ENCODE peak calls at places on chromosomes 5 and 9, in nine cellular contexts. M is HCT116, Q is transverse colon, L is tibial nerve, J is IMR-90, W is ovary, B is heart left ventricle, Z is body of pancreas, I is uterus. C is an unnamed sample. For H3K36me3, the result is how much of the 10 kb centered on the place peaks cover.

GRCh38 chr5:14954620-14955343 is 83.2 kb upstream of the ANKH start:
- DNase-seq in M (no peak), Q (no peak), L (no peak), J (no peak), W (no peak), B (peak), Z (no peak), I (no peak), C (no peak)

GRCh38 chr9:94167055-94167346 is 82.7 kb downstream of the PTPDC1 start:
- DNase-seq in M (no peak), Q (no peak), L (no peak), J (no peak), W (no peak), B (no peak), Z (no peak), I (no peak), C (no peak)

GRCh38 chr9:121508415-121508814 is 8.8 kb upstream of the GGTA1 start:
- DNase-seq in M (no peak), Q (no peak), L (no peak), J (no peak), W (no peak), B (no peak), Z (no peak), I (no peak), C (no peak)

GRCh38 chr5:80867233-80867632 is 92.9 kb upstream of the RASGRF2 start:
- DNase-seq in M (no peak), Q (no peak), L (no peak), J (peak), W (no peak), B (no peak), Z (no peak), I (no peak), C (no peak)

GRCh38 chr9:71446499-71447411 is 321.6 kb downstream of the CEMIP2 start:
- DNase-seq in M (no peak), Q (peak), L (no peak), J (peak), W (no peak), B (no peak), Z (peak), I (no peak), C (no peak)

GRCh38 chr5:53490747-53491146 is 10.3 kb downstream of the FST start:
- DNase-seq in M (no peak), Q (no peak), L (no peak), J (peak), W (no peak), B (no peak), Z (no peak), I (no peak), C (no peak)

GRCh38 chr9:89122944-89123343 is 55.7 kb downstream of the SHC3 start:
- DNase-seq in M (no peak), Q (no peak), L (no peak), J (peak), W (no peak), B (no peak), Z (no peak), I (no peak), C (no peak)

GRCh38 chr9:115231116-115231515 is 113.2 kb upstream of the TNC start:
- DNase-seq in M (no peak), Q (no peak), L (no peak), J (no peak), W (no peak), B (no peak), Z (no peak), I (no peak), C (no peak)

GRCh38 chr5:106522296-106522695 is 1148.4 kb downstream of the EFNA5 start:
- DNase-seq in M (no peak), Q (no peak), L (no peak), J (no peak), W (no peak), B (no peak), Z (no peak), I (no peak), C (no peak)

GRCh38 chr9:131477367-131477766 is 25.4 kb upstream of the POMT1 start:
- DNase-seq in M (no peak), Q (no peak), L (no peak), J (no peak), W (no peak), B (no peak), Z (no peak), I (no peak), C (no peak)

GRCh38 chr9:70539526-70539925 is 125.1 kb upstream of the KLF9 start:
- DNase-seq in M (no peak), Q (no peak), L (no peak), J (peak), W (no peak), B (no peak), Z (no peak), I (no peak), C (no peak)

GRCh38 chr5:36948041-36948440 is 71.5 kb downstream of the NIPBL start:
- DNase-seq in M (no peak), Q (no peak), L (no peak), J (peak), W (no peak), B (no peak), Z (no peak), I (no peak), C (no peak)

GRCh38 chr9:15220658-15221310 is 86.2 kb downstream of the TTC39B start:
- DNase-seq in M (no peak), Q (no peak), L (no peak), J (peak), W (no peak), B (no peak), Z (no peak), I (no peak), C (no peak)

GRCh38 chr5:159456722-159457462 is 126.6 kb upstream of the IL12B start:
- DNase-seq in M (peak), Q (no peak), L (no peak), J (peak), W (no peak), B (no peak), Z (no peak), I (no peak), C (peak)

GRCh38 chr5:135184646-135185045 is 150.6 kb upstream of the PITX1 start:
- DNase-seq in M (no peak), Q (no peak), L (no peak), J (no peak), W (no peak), B (no peak), Z (no peak), I (no peak), C (no peak)

GRCh38 chr9:95224371-95225015 is 93.0 kb downstream of the FANCC start:
- DNase-seq in M (no peak), Q (no peak), L (no peak), J (peak), W (no peak), B (no peak), Z (no peak), I (no peak), C (no peak)

GRCh38 chr5:60352992-60353391 is 347.0 kb downstream of the DEPDC1B start:
- DNase-seq in M (no peak), Q (peak), L (no peak), J (no peak), W (no peak), B (no peak), Z (peak), I (no peak), C (no peak)

GRCh38 chr9:69674112-69674511 is 1.9 kb upstream of the APBA1 start:
- DNase-seq in M (peak), Q (no peak), L (no peak), J (no peak), W (no peak), B (no peak), Z (no peak), I (no peak), C (no peak)

GRCh38 chr9:69476797-69477196 is 151.8 kb downstream of the ENTREP1 start:
- DNase-seq in M (no peak), Q (no peak), L (no peak), J (no peak), W (no peak), B (no peak), Z (no peak), I (no peak), C (peak)

GRCh38 chr5:89241186-89241585 is 358.2 kb upstream of the MEF2C start:
- DNase-seq in M (no peak), Q (no peak), L (no peak), J (peak), W (no peak), B (no peak), Z (no peak), I (no peak), C (no peak)

GRCh38 chr5:137333461-137333860 is 165.7 kb downstream of the SPOCK1 start:
- DNase-seq in M (no peak), Q (no peak), L (no peak), J (no peak), W (no peak), B (no peak), Z (no peak), I (no peak), C (no peak)

DNA sequence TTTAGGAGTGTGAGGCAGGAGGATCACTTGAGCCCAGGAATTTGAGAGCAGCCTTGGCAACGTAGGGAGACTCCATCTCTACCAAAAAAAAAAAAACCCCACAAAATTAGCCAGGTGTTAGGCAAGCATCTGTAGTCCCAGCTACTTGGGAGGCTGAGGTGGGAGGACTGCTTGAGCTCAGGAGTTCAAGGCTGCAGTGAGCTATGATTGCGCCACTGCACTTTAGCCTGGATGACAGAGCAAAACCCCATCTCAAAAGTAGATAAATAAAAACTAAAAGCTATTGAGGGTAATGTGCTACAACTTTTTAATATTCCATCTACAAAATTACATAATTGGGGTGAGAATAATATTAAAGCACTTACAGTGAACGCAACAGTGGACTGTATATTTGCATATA is 5.9 kb downstream of the BDP1 start:
- DNase-seq in M (no peak), Q (no peak), L (no peak), J (no peak), W (no peak), B (no peak), Z (no peak), I (no peak), C (no peak)
- H3K36me3 ChIP-seq in M (under half), Q (under half), L (half or more), J (under half), W (under half), B (half or more), Z (under half), I (under half), C (half or more)

GRCh38 chr5:139634541-139634940 is 13.6 kb upstream of the CXXC5 start:
- DNase-seq in M (no peak), Q (no peak), L (no peak), J (no peak), W (no peak), B (no peak), Z (no peak), I (no peak), C (no peak)

GRCh38 chr5:139633295-139634027 is 14.7 kb upstream of the CXXC5 start:
- DNase-seq in M (no peak), Q (peak), L (no peak), J (peak), W (peak), B (no peak), Z (peak), I (peak), C (peak)

GRCh38 chr5:139634028-139634325 is 14.2 kb upstream of the CXXC5 start:
- DNase-seq in M (no peak), Q (no peak), L (no peak), J (no peak), W (no peak), B (no peak), Z (no peak), I (no peak), C (no peak)

GRCh38 chr5:139630855-139631254 is 17.3 kb upstream of the CXXC5 start:
- DNase-seq in M (no peak), Q (no peak), L (no peak), J (no peak), W (no peak), B (no peak), Z (no peak), I (no peak), C (no peak)

GRCh38 chr5:139631520-139632165 is 16.5 kb upstream of the CXXC5 start:
- DNase-seq in M (no peak), Q (no peak), L (no peak), J (no peak), W (no peak), B (no peak), Z (no peak), I (no peak), C (no peak)
- TF ChIP-seq POLR2A in M (no peak), Q (no peak), L (no peak), J (no peak), W (no peak), B (no peak), Z (no peak), I (no peak), C (no peak)

GRCh38 chr9:14127656-14128055 is 186.3 kb downstream of the NFIB start:
- DNase-seq in M (no peak), Q (no peak), L (no peak), J (peak), W (no peak), B (no peak), Z (no peak), I (no peak), C (no peak)
- H3K36me3 ChIP-seq in M (under half), Q (under half), L (under half), J (under half), W (under half), B (half or more), Z (under half), I (under half), C (under half)

DNA sequence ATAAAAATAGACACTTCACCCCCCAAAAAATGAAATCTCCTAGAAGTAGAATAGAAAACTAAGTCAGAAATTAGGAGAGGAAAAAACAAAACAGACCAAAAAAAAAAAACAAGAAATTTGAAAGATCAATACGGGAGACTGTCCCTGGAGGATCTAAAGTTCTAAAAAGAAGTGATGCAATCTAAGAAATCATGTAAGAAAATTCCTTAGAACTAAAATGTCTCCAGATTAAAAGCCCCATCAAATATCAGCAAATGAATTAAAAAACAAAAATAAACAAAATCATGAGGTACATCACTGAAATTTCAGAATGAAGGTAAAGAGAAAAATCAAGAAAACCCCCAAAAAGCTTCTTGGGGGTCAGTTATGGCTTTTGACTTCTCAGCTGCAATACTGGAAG is 13.5 kb downstream of the FNIP1 start:
- DNase-seq in M (no peak), Q (no peak), L (no peak), J (no peak), W (no peak), B (no peak), Z (no peak), I (no peak), C (no peak)
- TF ChIP-seq POLR2A in M (no peak), Q (no peak), L (no peak), J (no peak), W (no peak), B (no peak), Z (no peak), I (no peak), C (no peak)

DNA sequence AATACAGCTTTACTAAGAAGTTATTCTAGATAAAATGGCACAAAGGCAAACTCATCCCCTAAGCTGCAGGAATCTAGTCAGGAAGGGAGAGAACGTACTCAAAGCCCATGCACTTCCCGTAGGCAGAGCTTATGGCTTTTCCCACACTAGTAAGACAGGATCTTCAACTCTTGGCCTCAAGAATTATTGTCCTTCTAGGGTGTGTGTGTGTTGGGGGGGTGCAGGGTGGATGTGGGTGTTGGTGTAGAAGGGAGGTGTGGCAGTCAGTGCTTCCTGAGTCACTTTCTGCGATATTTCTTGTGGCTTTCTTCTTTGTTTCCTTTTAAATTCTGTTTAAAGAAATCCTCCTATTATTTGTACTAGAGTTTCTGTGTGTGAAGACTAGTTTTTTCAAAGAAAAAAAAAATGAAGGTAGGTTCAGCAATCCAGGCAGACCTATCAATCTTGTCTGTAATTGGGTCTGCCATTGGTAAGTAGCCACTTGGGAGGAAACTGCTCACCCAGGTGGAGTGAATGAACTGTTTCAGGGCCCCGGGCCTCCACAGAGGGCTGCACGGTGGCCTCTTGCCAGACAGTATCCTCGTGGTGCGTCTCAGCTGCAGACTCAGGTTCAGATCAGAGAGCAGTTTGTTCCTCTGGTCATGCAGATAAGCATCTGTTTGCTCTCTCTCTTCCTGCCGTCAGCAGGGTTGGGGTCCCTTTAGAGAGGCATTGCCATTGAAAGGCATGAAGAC is 131.8 kb downstream of the NPR3 start:
- DNase-seq in M (no peak), Q (peak), L (no peak), J (no peak), W (no peak), B (no peak), Z (no peak), I (no peak), C (no peak)
- H3K36me3 ChIP-seq in M (under half), Q (under half), L (under half), J (under half), W (under half), B (under half), Z (under half), I (under half), C (under half)

GRCh38 chr5:77491783-77492652 is at the start of gene WDR41:
- DNase-seq in M (peak), Q (peak), L (peak), J (peak), W (peak), B (peak), Z (peak), I (peak), C (no peak)
- TF ChIP-seq POLR2A in M (peak), Q (peak), L (peak), J (peak), W (peak), B (peak), Z (peak), I (peak), C (peak)

DNA sequence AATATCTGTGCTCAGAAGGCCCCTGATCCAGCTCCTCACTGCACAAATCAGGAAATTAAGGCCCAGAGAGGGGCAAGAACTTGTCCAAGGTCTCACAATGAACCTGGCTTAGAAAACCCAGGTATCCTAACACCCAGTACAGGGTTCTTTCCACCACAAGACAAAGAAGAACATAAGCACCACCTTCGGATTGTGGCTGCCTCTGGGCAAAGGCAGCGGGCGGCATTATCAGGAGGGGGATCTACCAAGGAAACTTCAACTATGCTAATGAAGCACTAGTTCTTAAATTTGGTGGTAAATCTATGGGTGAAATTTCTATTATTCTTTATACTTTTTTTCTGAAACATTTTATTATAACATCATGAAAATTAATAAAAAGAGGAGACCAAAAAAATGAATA is 17.9 kb downstream of the ANXA6 start:
- DNase-seq in M (no peak), Q (no peak), L (no peak), J (no peak), W (no peak), B (no peak), Z (no peak), I (no peak), C (no peak)
- H3K36me3 ChIP-seq in M (under half), Q (under half), L (half or more), J (half or more), W (under half), B (half or more), Z (under half), I (under half), C (under half)

DNA sequence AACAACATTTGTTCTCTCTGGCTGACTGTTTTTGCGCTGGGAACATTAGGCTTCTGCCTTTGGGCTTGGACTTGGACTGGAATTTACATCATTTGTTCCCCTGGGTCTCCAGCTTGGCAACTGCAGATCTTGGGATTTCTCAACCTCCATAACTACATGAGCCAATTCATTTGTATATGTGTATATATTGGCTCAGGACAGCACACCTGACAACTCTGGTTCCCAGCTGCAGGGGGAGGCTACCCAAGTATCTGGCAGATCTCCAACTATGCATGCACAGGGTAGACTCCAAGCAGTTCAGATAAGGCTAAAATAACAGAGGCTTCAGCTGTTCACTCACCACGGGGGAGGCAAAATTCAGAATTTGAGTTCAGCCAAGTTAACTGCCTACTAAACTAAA is 31.6 kb upstream of the F2RL1 start:
- DNase-seq in M (no peak), Q (no peak), L (peak), J (peak), W (peak), B (peak), Z (peak), I (peak), C (no peak)
- TF ChIP-seq POLR2A in M (no peak), Q (no peak), L (no peak), J (no peak), W (no peak), B (no peak), Z (no peak), I (no peak), C (no peak)

GRCh38 chr9:97283768-97284167 is 23.7 kb upstream of the CCDC180 start:
- DNase-seq in M (no peak), Q (no peak), L (no peak), J (no peak), W (no peak), B (no peak), Z (no peak), I (no peak), C (no peak)

GRCh38 chr9:97277953-97278352 is 29.5 kb upstream of the CCDC180 start:
- DNase-seq in M (no peak), Q (no peak), L (no peak), J (no peak), W (no peak), B (no peak), Z (no peak), I (no peak), C (no peak)

GRCh38 chr9:97284798-97285197 is 22.7 kb upstream of the CCDC180 start:
- DNase-seq in M (no peak), Q (no peak), L (no peak), J (no peak), W (no peak), B (no peak), Z (no peak), I (no peak), C (no peak)

GRCh38 chr9:97276310-97276852 is 31.1 kb upstream of the CCDC180 start:
- DNase-seq in M (no peak), Q (no peak), L (no peak), J (no peak), W (no peak), B (no peak), Z (no peak), I (no peak), C (no peak)

DNA sequence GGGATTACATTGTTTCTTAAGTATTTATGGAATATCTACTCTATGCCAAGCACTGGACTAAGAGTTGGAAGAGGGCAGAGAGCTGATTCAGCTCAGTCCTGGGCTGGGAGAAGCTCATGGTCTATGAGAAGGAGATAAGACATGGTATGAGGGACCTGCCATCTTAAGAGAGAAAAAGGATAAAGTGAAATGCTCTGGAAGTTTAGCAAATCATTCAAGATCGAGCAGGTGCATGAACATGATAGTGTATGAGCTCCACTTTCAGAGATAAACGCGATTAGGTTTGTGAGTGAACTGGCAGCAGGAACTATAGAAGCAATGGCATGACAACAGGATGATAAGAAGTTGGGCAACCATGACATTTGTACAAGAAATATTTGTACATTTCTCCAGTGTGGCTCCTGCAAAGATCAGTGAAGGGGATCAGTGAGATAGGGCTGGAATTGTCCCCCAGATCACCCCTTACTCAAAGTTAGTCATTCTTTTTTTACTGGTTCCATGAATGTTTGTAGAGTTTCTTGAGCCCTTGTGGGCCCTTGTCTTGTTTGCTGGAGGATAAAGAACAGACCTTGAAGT is 26.6 kb upstream of the CCDC180 start:
- DNase-seq in M (no peak), Q (no peak), L (no peak), J (no peak), W (no peak), B (no peak), Z (no peak), I (no peak), C (no peak)
- H3K36me3 ChIP-seq in M (under half), Q (under half), L (half or more), J (under half), W (under half), B (half or more), Z (under half), I (under half), C (under half)

GRCh38 chr5:168696611-168697010 is 117.4 kb upstream of the PANK3 start:
- DNase-seq in M (no peak), Q (no peak), L (no peak), J (no peak), W (peak), B (no peak), Z (no peak), I (no peak), C (no peak)
- TF ChIP-seq POLR2A in M (no peak), Q (no peak), L (no peak), J (no peak), W (no peak), B (no peak), Z (no peak), I (no peak), C (no peak)

C was measured in vagina.